ENCODE peak calls at places on chromosomes 1 and 21, in eight cellular contexts. One of them, this sample, is unnamed.

GRCh38 chr1:48876221-48876785 is 99.6 kb upstream of the BEND5 start:
- DNase-seq in heart right ventricle: no peak
- DNase-seq in HFF-Myc: no peak
- DNase-seq in cardiac muscle cell: no peak
- DNase-seq in HL-60: no peak
- DNase-seq in HepG2: no peak
- DNase-seq in progenitor cell of endocrine pancreas: no peak
- DNase-seq in endothelial cell: no peak
- DNase-seq in this sample: no peak

GRCh38 chr1:56489695-56490094 is 89.7 kb downstream of the PLPP3 start:
- DNase-seq in heart right ventricle: no peak
- DNase-seq in HFF-Myc: no peak
- DNase-seq in cardiac muscle cell: no peak
- DNase-seq in HL-60: no peak
- DNase-seq in HepG2: no peak
- DNase-seq in progenitor cell of endocrine pancreas: no peak
- DNase-seq in endothelial cell: no peak
- DNase-seq in this sample: no peak

GRCh38 chr1:93171549-93172050 is 8.6 kb downstream of the TMED5 start:
- DNase-seq in heart right ventricle: no peak
- DNase-seq in HFF-Myc: no peak
- DNase-seq in cardiac muscle cell: no peak
- DNase-seq in HL-60: no peak
- DNase-seq in HepG2: no peak
- DNase-seq in progenitor cell of endocrine pancreas: no peak
- DNase-seq in endothelial cell: no peak
- DNase-seq in this sample: no peak

GRCh38 chr21:39014751-39015150 is 168.5 kb downstream of the PSMG1 start:
- DNase-seq in heart right ventricle: no peak
- DNase-seq in HFF-Myc: peak
- DNase-seq in cardiac muscle cell: no peak
- DNase-seq in HL-60: no peak
- DNase-seq in HepG2: no peak
- DNase-seq in progenitor cell of endocrine pancreas: no peak
- DNase-seq in endothelial cell: no peak
- DNase-seq in this sample: no peak

GRCh38 chr1:226763741-226764264 is 24.7 kb upstream of the ITPKB start:
- DNase-seq in heart right ventricle: no peak
- DNase-seq in HFF-Myc: peak
- DNase-seq in cardiac muscle cell: no peak
- DNase-seq in HL-60: no peak
- DNase-seq in HepG2: no peak
- DNase-seq in progenitor cell of endocrine pancreas: no peak
- DNase-seq in endothelial cell: peak
- DNase-seq in this sample: no peak

GRCh38 chr1:17162941-17163340 is 42.0 kb upstream of the PADI1 start:
- DNase-seq in heart right ventricle: no peak
- DNase-seq in HFF-Myc: no peak
- DNase-seq in cardiac muscle cell: no peak
- DNase-seq in HL-60: no peak
- DNase-seq in HepG2: no peak
- DNase-seq in progenitor cell of endocrine pancreas: no peak
- DNase-seq in endothelial cell: no peak
- DNase-seq in this sample: no peak

GRCh38 chr1:244022859-244023258 is 28.2 kb upstream of the ZBTB18 start:
- DNase-seq in heart right ventricle: no peak
- DNase-seq in HFF-Myc: no peak
- DNase-seq in cardiac muscle cell: no peak
- DNase-seq in HL-60: no peak
- DNase-seq in HepG2: no peak
- DNase-seq in progenitor cell of endocrine pancreas: no peak
- DNase-seq in endothelial cell: no peak
- DNase-seq in this sample: no peak

GRCh38 chr1:6342031-6342430 is 51.5 kb downstream of the ACOT7 start:
- DNase-seq in heart right ventricle: no peak
- DNase-seq in HFF-Myc: no peak
- DNase-seq in cardiac muscle cell: no peak
- DNase-seq in HL-60: peak
- DNase-seq in HepG2: no peak
- DNase-seq in progenitor cell of endocrine pancreas: no peak
- DNase-seq in endothelial cell: no peak
- DNase-seq in this sample: no peak

GRCh38 chr1:155648207-155649147 is 38.5 kb downstream of the MSTO1 start:
- DNase-seq in heart right ventricle: peak
- DNase-seq in HFF-Myc: peak
- DNase-seq in cardiac muscle cell: peak
- DNase-seq in HL-60: peak
- DNase-seq in HepG2: peak
- DNase-seq in progenitor cell of endocrine pancreas: no peak
- DNase-seq in endothelial cell: peak
- DNase-seq in this sample: no peak

GRCh38 chr1:153570874-153571273 is 5.2 kb upstream of the S100A2 start:
- DNase-seq in heart right ventricle: no peak
- DNase-seq in HFF-Myc: no peak
- DNase-seq in cardiac muscle cell: no peak
- DNase-seq in HL-60: no peak
- DNase-seq in HepG2: no peak
- DNase-seq in progenitor cell of endocrine pancreas: no peak
- DNase-seq in endothelial cell: no peak
- DNase-seq in this sample: no peak

GRCh38 chr1:200473698-200474371 is 64.0 kb upstream of the ZNF281 start:
- DNase-seq in heart right ventricle: no peak
- DNase-seq in HFF-Myc: peak
- DNase-seq in cardiac muscle cell: peak
- DNase-seq in HL-60: no peak
- DNase-seq in HepG2: no peak
- DNase-seq in progenitor cell of endocrine pancreas: no peak
- DNase-seq in endothelial cell: no peak
- DNase-seq in this sample: no peak

GRCh38 chr1:222552882-222553281 is 5.0 kb upstream of the HHIPL2 start:
- DNase-seq in heart right ventricle: no peak
- DNase-seq in HFF-Myc: no peak
- DNase-seq in cardiac muscle cell: no peak
- DNase-seq in HL-60: no peak
- DNase-seq in HepG2: no peak
- DNase-seq in progenitor cell of endocrine pancreas: no peak
- DNase-seq in endothelial cell: no peak
- DNase-seq in this sample: no peak

GRCh38 chr1:63641615-63642014 is 48.4 kb downstream of the PGM1 start:
- DNase-seq in heart right ventricle: no peak
- DNase-seq in HFF-Myc: no peak
- DNase-seq in cardiac muscle cell: no peak
- DNase-seq in HL-60: no peak
- DNase-seq in HepG2: no peak
- DNase-seq in progenitor cell of endocrine pancreas: no peak
- DNase-seq in endothelial cell: no peak
- DNase-seq in this sample: no peak

GRCh38 chr1:45569962-45570581 is 13.8 kb upstream of the NASP start:
- DNase-seq in heart right ventricle: peak
- DNase-seq in HFF-Myc: peak
- DNase-seq in cardiac muscle cell: peak
- DNase-seq in HL-60: no peak
- DNase-seq in HepG2: peak
- DNase-seq in progenitor cell of endocrine pancreas: peak
- DNase-seq in endothelial cell: peak
- DNase-seq in this sample: peak

GRCh38 chr21:45323487-45324380 is 36.0 kb upstream of the POFUT2 start:
- DNase-seq in heart right ventricle: no peak
- DNase-seq in HFF-Myc: no peak
- DNase-seq in cardiac muscle cell: no peak
- DNase-seq in HL-60: no peak
- DNase-seq in HepG2: no peak
- DNase-seq in progenitor cell of endocrine pancreas: no peak
- DNase-seq in endothelial cell: no peak
- DNase-seq in this sample: no peak

GRCh38 chr1:221078260-221078965 is 199.2 kb downstream of the HLX start:
- DNase-seq in heart right ventricle: no peak
- DNase-seq in HFF-Myc: no peak
- DNase-seq in cardiac muscle cell: no peak
- DNase-seq in HL-60: no peak
- DNase-seq in HepG2: no peak
- DNase-seq in progenitor cell of endocrine pancreas: no peak
- DNase-seq in endothelial cell: no peak
- DNase-seq in this sample: no peak

GRCh38 chr1:194296201-194296600 is 1109.8 kb upstream of the B3GALT2 start:
- DNase-seq in heart right ventricle: no peak
- DNase-seq in HFF-Myc: no peak
- DNase-seq in cardiac muscle cell: no peak
- DNase-seq in HL-60: no peak
- DNase-seq in HepG2: no peak
- DNase-seq in progenitor cell of endocrine pancreas: no peak
- DNase-seq in endothelial cell: no peak
- DNase-seq in this sample: no peak

GRCh38 chr1:3003941-3004270 is 17.4 kb upstream of the ACTRT2 start:
- DNase-seq in heart right ventricle: no peak
- DNase-seq in HFF-Myc: no peak
- DNase-seq in cardiac muscle cell: no peak
- DNase-seq in HL-60: no peak
- DNase-seq in HepG2: no peak
- DNase-seq in progenitor cell of endocrine pancreas: no peak
- DNase-seq in endothelial cell: no peak
- DNase-seq in this sample: no peak

GRCh38 chr1:206924549-206925115 is 2.9 kb upstream of the FCMR start:
- DNase-seq in heart right ventricle: no peak
- DNase-seq in HFF-Myc: no peak
- DNase-seq in cardiac muscle cell: no peak
- DNase-seq in HL-60: no peak
- DNase-seq in HepG2: no peak
- DNase-seq in progenitor cell of endocrine pancreas: no peak
- DNase-seq in endothelial cell: no peak
- DNase-seq in this sample: no peak

DNA sequence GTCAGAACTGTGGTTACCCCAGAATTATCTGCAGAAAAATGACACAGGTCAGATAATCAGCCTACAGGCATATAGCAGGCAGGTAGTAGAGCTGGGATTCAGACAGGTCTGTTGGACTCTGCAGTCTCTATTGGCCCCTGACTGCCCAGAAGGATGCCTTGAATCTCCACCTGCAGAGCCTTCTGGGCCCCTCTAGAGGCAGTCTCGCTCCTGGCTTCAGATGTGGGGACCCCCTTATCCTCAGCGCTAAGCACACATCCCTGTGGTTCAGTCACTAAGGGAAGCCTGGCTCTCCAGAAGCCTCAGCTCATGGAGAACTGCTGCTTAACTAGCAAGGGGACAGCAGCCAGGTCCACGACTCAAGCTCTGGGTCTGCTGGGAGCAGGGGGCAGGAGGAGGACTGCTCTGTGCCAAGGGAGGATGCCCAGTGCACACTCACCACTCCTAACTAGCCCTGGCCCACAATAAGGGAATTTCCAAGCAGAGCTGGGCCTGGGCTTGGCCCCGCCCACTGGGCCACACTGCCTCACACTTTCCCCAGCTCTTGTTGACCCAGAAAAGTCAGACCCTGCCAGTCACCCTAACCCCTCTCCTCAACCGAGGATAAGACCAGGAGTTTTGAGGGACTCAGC is 18.9 kb downstream of the SLC9A1 start:
- DNase-seq in heart right ventricle: no peak
- DNase-seq in HFF-Myc: no peak
- DNase-seq in cardiac muscle cell: no peak
- DNase-seq in HL-60: no peak
- DNase-seq in HepG2: no peak
- DNase-seq in progenitor cell of endocrine pancreas: no peak
- DNase-seq in endothelial cell: no peak
- DNase-seq in this sample: peak
- TF ChIP-seq CTCF in heart right ventricle: no peak
- TF ChIP-seq CTCF in HFF-Myc: peak
- TF ChIP-seq CTCF in cardiac muscle cell: peak
- TF ChIP-seq CTCF in HL-60: no peak
- TF ChIP-seq CTCF in HepG2: no peak
- TF ChIP-seq CTCF in progenitor cell of endocrine pancreas: peak
- TF ChIP-seq CTCF in endothelial cell: no peak
- TF ChIP-seq CTCF in this sample: no peak

GRCh38 chr21:37749132-37749531 is 167.1 kb downstream of the KCNJ6 start:
- DNase-seq in heart right ventricle: no peak
- DNase-seq in HFF-Myc: no peak
- DNase-seq in cardiac muscle cell: no peak
- DNase-seq in HL-60: no peak
- DNase-seq in HepG2: no peak
- DNase-seq in progenitor cell of endocrine pancreas: no peak
- DNase-seq in endothelial cell: no peak
- DNase-seq in this sample: no peak

GRCh38 chr21:37751268-37751975 is 164.8 kb downstream of the KCNJ6 start:
- DNase-seq in heart right ventricle: no peak
- DNase-seq in HFF-Myc: no peak
- DNase-seq in cardiac muscle cell: peak
- DNase-seq in HL-60: no peak
- DNase-seq in HepG2: peak
- DNase-seq in progenitor cell of endocrine pancreas: no peak
- DNase-seq in endothelial cell: no peak
- DNase-seq in this sample: no peak

GRCh38 chr21:37748351-37748750 is 167.9 kb downstream of the KCNJ6 start:
- DNase-seq in heart right ventricle: no peak
- DNase-seq in HFF-Myc: no peak
- DNase-seq in cardiac muscle cell: no peak
- DNase-seq in HL-60: no peak
- DNase-seq in HepG2: no peak
- DNase-seq in progenitor cell of endocrine pancreas: no peak
- DNase-seq in endothelial cell: no peak
- DNase-seq in this sample: no peak

GRCh38 chr21:37742532-37742931 is 173.7 kb downstream of the KCNJ6 start:
- DNase-seq in heart right ventricle: no peak
- DNase-seq in HFF-Myc: no peak
- DNase-seq in cardiac muscle cell: no peak
- DNase-seq in HL-60: no peak
- DNase-seq in HepG2: no peak
- DNase-seq in progenitor cell of endocrine pancreas: no peak
- DNase-seq in endothelial cell: no peak
- DNase-seq in this sample: no peak

GRCh38 chr21:37746849-37747248 is 169.4 kb downstream of the KCNJ6 start:
- DNase-seq in heart right ventricle: no peak
- DNase-seq in HFF-Myc: no peak
- DNase-seq in cardiac muscle cell: no peak
- DNase-seq in HL-60: no peak
- DNase-seq in HepG2: no peak
- DNase-seq in progenitor cell of endocrine pancreas: no peak
- DNase-seq in endothelial cell: no peak
- DNase-seq in this sample: no peak
- TF ChIP-seq CTCF in heart right ventricle: no peak
- TF ChIP-seq CTCF in HFF-Myc: no peak
- TF ChIP-seq CTCF in cardiac muscle cell: peak
- TF ChIP-seq CTCF in HL-60: no peak
- TF ChIP-seq CTCF in HepG2: no peak
- TF ChIP-seq CTCF in progenitor cell of endocrine pancreas: peak
- TF ChIP-seq CTCF in endothelial cell: no peak
- TF ChIP-seq CTCF in this sample: no peak

GRCh38 chr21:18803624-18804023 is 400.0 kb upstream of the TMPRSS15 start:
- DNase-seq in heart right ventricle: no peak
- DNase-seq in HFF-Myc: no peak
- DNase-seq in cardiac muscle cell: no peak
- DNase-seq in HL-60: no peak
- DNase-seq in HepG2: no peak
- DNase-seq in progenitor cell of endocrine pancreas: no peak
- DNase-seq in endothelial cell: no peak
- DNase-seq in this sample: no peak

GRCh38 chr21:18801468-18801867 is 397.9 kb upstream of the TMPRSS15 start:
- DNase-seq in heart right ventricle: no peak
- DNase-seq in HFF-Myc: no peak
- DNase-seq in cardiac muscle cell: no peak
- DNase-seq in HL-60: no peak
- DNase-seq in HepG2: no peak
- DNase-seq in progenitor cell of endocrine pancreas: no peak
- DNase-seq in endothelial cell: no peak
- DNase-seq in this sample: no peak
- TF ChIP-seq CTCF in heart right ventricle: peak
- TF ChIP-seq CTCF in HFF-Myc: no peak
- TF ChIP-seq CTCF in cardiac muscle cell: no peak
- TF ChIP-seq CTCF in HL-60: no peak
- TF ChIP-seq CTCF in HepG2: no peak
- TF ChIP-seq CTCF in progenitor cell of endocrine pancreas: peak
- TF ChIP-seq CTCF in endothelial cell: no peak
- TF ChIP-seq CTCF in this sample: no peak

GRCh38 chr1:160534823-160535605 is 12.0 kb upstream of the SLAMF6 start:
- DNase-seq in heart right ventricle: no peak
- DNase-seq in HFF-Myc: no peak
- DNase-seq in cardiac muscle cell: no peak
- DNase-seq in HL-60: no peak
- DNase-seq in HepG2: no peak
- DNase-seq in progenitor cell of endocrine pancreas: no peak
- DNase-seq in endothelial cell: no peak
- DNase-seq in this sample: no peak
- TF ChIP-seq CTCF in heart right ventricle: no peak
- TF ChIP-seq CTCF in HFF-Myc: no peak
- TF ChIP-seq CTCF in cardiac muscle cell: no peak
- TF ChIP-seq CTCF in HL-60: no peak
- TF ChIP-seq CTCF in HepG2: no peak
- TF ChIP-seq CTCF in progenitor cell of endocrine pancreas: no peak
- TF ChIP-seq CTCF in endothelial cell: no peak
- TF ChIP-seq CTCF in this sample: no peak

This sample was measured in CD14-positive monocyte.